ENCODE peak calls at places on chromosomes 4 and X, in four cellular contexts. One of them, this sample, is unnamed.

GRCh38 chr4:118740869-118741268 is 55.7 kb downstream of the METTL14 start:
- DNase-seq in GM04503: no peak
- DNase-seq in immature natural killer cell: no peak
- DNase-seq in fibroblast of pulmonary artery: peak
- DNase-seq in this sample: no peak

GRCh38 chr4:3704669-3705068 is 61.5 kb upstream of the ADRA2C start:
- DNase-seq in GM04503: no peak
- DNase-seq in immature natural killer cell: no peak
- DNase-seq in fibroblast of pulmonary artery: no peak
- DNase-seq in this sample: no peak

GRCh38 chr4:33715996-33716395 is 2528.3 kb downstream of the ARAP2 start:
- DNase-seq in immature natural killer cell: no peak
- DNase-seq in fibroblast of pulmonary artery: peak
- DNase-seq in GM04503: peak
- DNase-seq in this sample: peak

GRCh38 chr4:47374477-47374876 is 89.0 kb downstream of the COMMD8 start:
- DNase-seq in immature natural killer cell: no peak
- DNase-seq in fibroblast of pulmonary artery: peak
- DNase-seq in GM04503: peak
- DNase-seq in this sample: no peak

GRCh38 chr4:91829531-91829930 is 474.2 kb upstream of the GRID2 start:
- DNase-seq in immature natural killer cell: no peak
- DNase-seq in GM04503: no peak
- DNase-seq in fibroblast of pulmonary artery: peak
- DNase-seq in this sample: no peak

GRCh38 chr4:88414755-88415154 is 36.1 kb downstream of the HERC6 start:
- DNase-seq in fibroblast of pulmonary artery: no peak
- DNase-seq in immature natural killer cell: no peak
- DNase-seq in GM04503: no peak
- DNase-seq in this sample: no peak

GRCh38 chrX:9197231-9197630 is 163.3 kb upstream of the FAM9B start:
- DNase-seq in fibroblast of pulmonary artery: peak
- DNase-seq in GM04503: no peak
- DNase-seq in immature natural killer cell: no peak
- DNase-seq in this sample: peak

GRCh38 chrX:129540725-129541184 is 696 bp downstream of the OCRL start:
- DNase-seq in fibroblast of pulmonary artery: no peak
- DNase-seq in immature natural killer cell: no peak
- DNase-seq in GM04503: no peak
- DNase-seq in this sample: peak

GRCh38 chr4:107050525-107051135 is 14.5 kb upstream of the DKK2 start:
- DNase-seq in GM04503: no peak
- DNase-seq in fibroblast of pulmonary artery: no peak
- DNase-seq in immature natural killer cell: no peak
- DNase-seq in this sample: peak